ENCODE peak calls at places on chromosome 6, in six cellular contexts. A is stomach, H is right atrium auricular region, X is GM23248, L is tibial artery, P is cardiac muscle cell. S is an unnamed sample. For H3K4me1 and H3K36me3, the result is how much of the 10 kb centered on the place peaks cover.

GRCh38 chr6:30154709-30155521 is 6.1 kb downstream of the TRIM10 start:
- DNase-seq in A (no peak), H (no peak), X (peak), L (no peak), P (no peak), S (no peak)

GRCh38 chr6:21808551-21809181 is 215.1 kb downstream of the SOX4 start:
- DNase-seq in A (no peak), H (no peak), X (peak), L (no peak), P (no peak), S (no peak)

GRCh38 chr6:79077680-79078056 is 386 bp downstream of the PHIP start:
- DNase-seq in A (peak), H (no peak), X (peak), L (no peak), P (peak), S (no peak)

GRCh38 chr6:149948616-149949015 is 6.8 kb downstream of the ULBP2 start:
- DNase-seq in A (no peak), H (peak), X (no peak), L (no peak), P (no peak), S (no peak)

GRCh38 chr6:154478021-154478651 is 32.3 kb downstream of the CNKSR3 start:
- DNase-seq in A (peak), H (no peak), X (peak), L (no peak), P (no peak), S (no peak)

GRCh38 chr6:106446287-106446885 is 85.9 kb downstream of the CRYBG1 start:
- DNase-seq in A (no peak), H (no peak), X (peak), L (no peak), P (peak), S (no peak)

GRCh38 chr6:6090861-6091607 is 84.3 kb upstream of the NRN1 start:
- DNase-seq in A (no peak), H (no peak), X (no peak), L (no peak), P (no peak), S (no peak)

GRCh38 chr6:43824741-43825064 is 54.7 kb downstream of the VEGFA start:
- DNase-seq in A (no peak), H (no peak), X (no peak), L (no peak), P (no peak), S (no peak)

GRCh38 chr6:1286972-1287600 is 24.8 kb upstream of the FOXQ1 start:
- DNase-seq in A (peak), H (no peak), X (peak), L (no peak), P (no peak), S (no peak)

GRCh38 chr6:139243531-139243930 is 48.3 kb downstream of the TXLNB start:
- DNase-seq in A (no peak), H (no peak), X (peak), L (no peak), P (no peak), S (no peak)

GRCh38 chr6:43954311-43955131 is 172.7 kb downstream of the MRPL14 start:
- DNase-seq in A (no peak), H (peak), X (no peak), L (no peak), P (no peak), S (no peak)

GRCh38 chr6:123575218-123575617 is 61.5 kb downstream of the TRDN start:
- DNase-seq in A (no peak), H (no peak), X (no peak), L (no peak), P (no peak), S (no peak)

GRCh38 chr6:372336-372911 is 19.1 kb upstream of the IRF4 start:
- DNase-seq in A (no peak), H (no peak), X (no peak), L (no peak), P (no peak), S (no peak)

GRCh38 chr6:110338820-110339470 is 19.2 kb downstream of the METTL24 start:
- DNase-seq in A (no peak), H (no peak), X (peak), L (no peak), P (no peak), S (no peak)

GRCh38 chr6:32244270-32244669 is 20.4 kb upstream of the NOTCH4 start:
- DNase-seq in A (no peak), H (no peak), X (peak), L (peak), P (no peak), S (no peak)

GRCh38 chr6:5205035-5205469 is 55.7 kb downstream of the LYRM4 start:
- DNase-seq in A (no peak), H (no peak), X (peak), L (no peak), P (no peak), S (no peak)

GRCh38 chr6:47094351-47094925 is 52.3 kb upstream of the ADGRF1 start:
- DNase-seq in A (peak), H (no peak), X (no peak), L (no peak), P (no peak), S (no peak)

GRCh38 chr6:8215631-8216030 is 113.3 kb upstream of the EEF1E1 start:
- DNase-seq in A (no peak), H (no peak), X (peak), L (no peak), P (no peak), S (no peak)

GRCh38 chr6:89356644-89357043 is 4.1 kb upstream of the UBE2J1 start:
- DNase-seq in A (no peak), H (no peak), X (no peak), L (no peak), P (no peak), S (no peak)

GRCh38 chr6:114419175-114419574 is 76.4 kb upstream of the HS3ST5 start:
- DNase-seq in A (no peak), H (no peak), X (no peak), L (no peak), P (no peak), S (no peak)

GRCh38 chr6:55011034-55011433 is 163.3 kb upstream of the HCRTR2 start:
- DNase-seq in A (no peak), H (no peak), X (no peak), L (no peak), P (no peak), S (no peak)

DNA sequence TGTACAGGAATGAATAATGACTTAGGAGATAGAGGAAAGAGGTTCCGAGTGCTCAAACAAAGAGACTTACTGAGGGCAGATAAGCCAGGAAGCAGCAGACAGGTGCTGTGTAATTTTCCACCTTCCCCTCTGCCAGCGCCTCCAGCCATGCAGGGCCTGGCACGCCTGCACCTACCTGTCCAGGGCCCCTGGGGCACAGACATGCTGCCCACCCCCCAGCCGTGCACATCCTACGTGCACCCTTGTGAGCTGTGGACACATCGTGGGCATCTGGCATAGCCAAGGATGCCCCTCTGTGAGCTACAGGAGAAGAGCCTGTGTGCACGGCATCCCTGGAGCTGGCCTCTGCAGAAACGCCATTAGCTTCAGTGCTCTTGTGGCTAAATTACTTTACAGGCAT is 7.1 kb upstream of the SMOC2 start:
- DNase-seq in A (no peak), H (no peak), X (no peak), L (no peak), P (no peak), S (peak)
- H3K4me1 ChIP-seq in A (under half), H (under half), X (under half), L (under half), P (under half), S (under half)

DNA sequence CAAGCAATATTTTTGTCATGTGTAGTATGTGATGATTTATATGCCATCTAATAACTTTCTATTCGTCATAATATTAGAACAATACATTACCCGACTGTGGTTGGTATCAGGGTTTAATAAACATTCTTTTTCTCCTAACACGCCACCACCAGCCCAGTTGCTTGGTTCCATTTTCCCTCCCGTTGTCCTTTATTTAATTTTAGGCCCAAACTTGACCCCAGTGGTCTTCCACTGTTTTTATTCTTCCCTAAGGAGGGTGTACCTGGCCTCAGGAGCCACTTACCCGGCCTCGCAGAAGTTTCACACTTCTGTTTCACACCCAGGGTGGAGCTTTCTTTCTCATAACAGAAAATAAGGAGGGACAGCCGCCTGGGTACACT is 33.1 kb upstream of the PIM1 start:
- DNase-seq in A (no peak), H (no peak), X (no peak), L (no peak), P (no peak), S (no peak)
- H3K27ac ChIP-seq in A (peak), H (peak), X (peak), L (peak), P (peak), S (peak)

GRCh38 chr6:134152767-134153485 is 100.5 kb upstream of the SLC2A12 start:
- DNase-seq in A (no peak), H (no peak), X (no peak), L (no peak), P (peak), S (no peak)
- H3K36me3 ChIP-seq in A (under half), H (under half), X (under half), L (under half), P (under half), S (under half)

DNA sequence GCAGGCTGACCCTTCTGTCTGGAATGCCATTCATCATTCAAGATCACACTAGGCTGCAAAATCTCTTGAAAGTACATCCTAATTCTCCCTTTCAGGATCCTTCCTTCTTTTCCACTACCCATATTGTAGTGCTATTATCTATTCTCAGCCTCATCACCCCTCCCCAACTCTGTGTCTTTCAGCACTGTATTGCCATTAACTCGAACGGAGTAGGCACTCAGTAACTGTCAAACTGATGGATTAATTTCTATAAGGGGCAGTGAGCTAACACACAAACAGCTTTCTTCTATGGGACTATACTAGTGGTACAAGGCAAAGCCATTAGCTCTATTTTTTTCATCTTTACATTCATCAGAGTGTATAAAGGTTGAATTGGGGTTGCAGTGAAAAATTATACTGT is 46.6 kb downstream of the LAMA4 start:
- DNase-seq in A (no peak), H (no peak), X (no peak), L (no peak), P (peak), S (no peak)
- H3K4me1 ChIP-seq in A (under half), H (under half), X (half or more), L (under half), P (under half), S (under half)